ENCODE peak calls at places on chromosomes 7 and 10, in eight cellular contexts. S is heart right ventricle, T is mucosa of descending colon, F is lower lobe of right lung, O is SK-N-SH, L is tibial artery, U is cardiac muscle cell, G is fibroblast of the aortic adventitia. K is an unnamed sample.

GRCh38 chr10:77186936-77187335 is 450.7 kb downstream of the KCNMA1 start:
- DNase-seq in T (no peak), S (no peak), G (no peak), U (no peak), F (no peak), O (no peak), L (no peak), K (no peak)

GRCh38 chr10:129390147-129390546 is 76.9 kb upstream of the MGMT start:
- DNase-seq in F (no peak), G (no peak), T (no peak), L (no peak), O (no peak), S (no peak), U (no peak), K (no peak)

GRCh38 chr10:71090801-71091200 is 121.6 kb upstream of the UNC5B start:
- DNase-seq in F (no peak), L (no peak), G (no peak), T (no peak), O (no peak), S (no peak), U (no peak), K (no peak)

GRCh38 chr7:134752006-134752760 is 27.3 kb upstream of the CALD1 start:
- DNase-seq in G (peak; percentile 53), T (no peak), O (no peak), U (no peak), F (no peak), S (no peak), L (no peak), K (no peak)

GRCh38 chr7:98211221-98211675 is at the start of gene BHLHA15:
- DNase-seq in F (peak; percentile 73), L (peak; percentile 17), T (peak; percentile 80), G (no peak), O (peak; percentile 91), U (peak; percentile 41), S (no peak), K (peak; percentile 36)

GRCh38 chr7:87574630-87575029 is 26.1 kb downstream of the ABCB1 start:
- DNase-seq in L (no peak), T (no peak), G (peak; percentile 9), O (no peak), U (no peak), S (no peak), F (no peak), K (no peak)

GRCh38 chr10:62231371-62231770 is 37.3 kb downstream of the RTKN2 start:
- DNase-seq in L (no peak), S (no peak), F (no peak), G (peak; percentile 96), T (no peak), U (no peak), O (no peak), K (no peak)

GRCh38 chr7:92685146-92686042 is 95.2 kb upstream of the FAM133B start:
- DNase-seq in F (no peak), G (no peak), U (no peak), T (no peak), O (no peak), S (no peak), L (no peak), K (no peak)

GRCh38 chr10:9850415-9850814 is 1167.3 kb upstream of the CELF2 start:
- DNase-seq in F (no peak), T (no peak), O (no peak), G (no peak), L (no peak), U (no peak), S (no peak), K (no peak)

GRCh38 chr7:36360244-36360643 is 29.4 kb upstream of the ANLN start:
- DNase-seq in F (no peak), L (no peak), S (no peak), T (no peak), G (no peak), O (no peak), U (no peak), K (no peak)

GRCh38 chr10:117496616-117497028 is 45.9 kb upstream of the EMX2 start:
- DNase-seq in U (peak; percentile 85), G (peak; percentile 83), L (peak; percentile 76), O (peak; percentile 78), T (peak; percentile 68), F (peak; percentile 77), S (peak; percentile 77), K (peak; percentile 82)

GRCh38 chr7:151226560-151226874 is 488 bp downstream of the ABCF2 start:
- DNase-seq in S (no peak), T (no peak), O (no peak), U (no peak), L (no peak), G (no peak), F (no peak), K (no peak)

GRCh38 chr10:61271127-61271780 is 181.9 kb downstream of the TMEM26 start:
- DNase-seq in T (no peak), F (no peak), U (no peak), L (no peak), S (no peak), O (no peak), G (peak; percentile 62), K (no peak)

GRCh38 chr10:55820478-55820877 is 540.6 kb downstream of the ZWINT start:
- DNase-seq in O (no peak), S (no peak), U (no peak), L (no peak), G (no peak), F (no peak), T (no peak), K (no peak)

GRCh38 chr10:55820071-55820470 is 541.0 kb downstream of the ZWINT start:
- DNase-seq in G (no peak), U (no peak), S (no peak), L (no peak), F (no peak), T (no peak), O (no peak), K (no peak)

DNA sequence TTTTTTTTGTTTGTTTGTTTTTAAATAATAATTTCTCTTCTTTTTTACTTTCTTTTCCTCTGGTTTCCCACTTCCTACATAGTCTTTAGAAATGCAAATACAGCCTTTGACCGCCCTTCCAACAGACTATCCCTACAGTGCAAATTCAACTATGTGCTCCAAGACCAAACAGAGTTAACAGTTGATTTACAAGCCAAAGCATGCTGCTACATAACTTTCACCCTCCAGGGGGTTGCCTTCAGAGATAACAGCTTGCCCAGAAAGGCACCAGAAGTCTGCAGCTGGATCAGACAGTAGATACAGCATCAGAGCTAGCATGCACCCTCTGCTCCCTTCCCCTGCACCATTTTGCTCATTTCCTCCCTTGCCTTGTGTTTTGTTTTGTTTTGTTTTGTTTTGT is 539.0 kb downstream of the ZWINT start:
- DNase-seq in T (no peak), G (no peak), F (no peak), S (no peak), O (no peak), U (no peak), L (no peak), K (no peak)
- H3K4me3 ChIP-seq in T (no peak overlapping the region), G (no peak overlapping the region), F (no peak overlapping the region), S (no peak overlapping the region), O (no peak overlapping the region), U (no peak overlapping the region), L (no peak overlapping the region), K (no peak overlapping the region)

GRCh38 chr10:35813219-35813618 is 171.1 kb upstream of the FZD8 start:
- DNase-seq in S (no peak), U (no peak), T (no peak), G (no peak), O (no peak), F (no peak), L (no peak), K (peak; percentile 42)
- TF ChIP-seq CTCF in S (no peak), U (no peak), T (no peak), G (no peak), O (no peak), F (no peak), L (no peak), K (no peak)

GRCh38 chr7:73734619-73735525 is 3.7 kb downstream of the ABHD11 start:
- DNase-seq in F (peak; percentile 91), G (peak; percentile 67), S (peak; percentile 68), O (peak; percentile 89), T (peak; percentile 94), U (peak; percentile 79), L (peak; percentile 73), K (no peak)
- H3K4me3 ChIP-seq in F (no peak overlapping the region), G (no peak overlapping the region), S (no peak overlapping the region), O (no peak overlapping the region), T (no peak overlapping the region), U (no peak overlapping the region), L (no peak overlapping the region), K (no peak overlapping the region)

GRCh38 chr7:140447841-140448240 is 31.5 kb downstream of the MKRN1 start:
- DNase-seq in G (no peak), O (no peak), S (no peak), U (no peak), F (no peak), L (no peak), T (no peak), K (no peak)

GRCh38 chr7:140441519-140441918 is 37.7 kb downstream of the RAB19 start:
- DNase-seq in O (no peak), U (no peak), S (no peak), L (no peak), F (no peak), T (no peak), G (no peak), K (no peak)

GRCh38 chr7:140448781-140449180 is 30.5 kb downstream of the MKRN1 start:
- DNase-seq in S (no peak), U (no peak), O (no peak), F (no peak), G (no peak), L (no peak), T (no peak), K (no peak)

GRCh38 chr7:140451716-140452115 is 27.6 kb downstream of the MKRN1 start:
- DNase-seq in L (no peak), O (no peak), F (no peak), G (no peak), T (no peak), U (no peak), S (no peak), K (no peak)

DNA sequence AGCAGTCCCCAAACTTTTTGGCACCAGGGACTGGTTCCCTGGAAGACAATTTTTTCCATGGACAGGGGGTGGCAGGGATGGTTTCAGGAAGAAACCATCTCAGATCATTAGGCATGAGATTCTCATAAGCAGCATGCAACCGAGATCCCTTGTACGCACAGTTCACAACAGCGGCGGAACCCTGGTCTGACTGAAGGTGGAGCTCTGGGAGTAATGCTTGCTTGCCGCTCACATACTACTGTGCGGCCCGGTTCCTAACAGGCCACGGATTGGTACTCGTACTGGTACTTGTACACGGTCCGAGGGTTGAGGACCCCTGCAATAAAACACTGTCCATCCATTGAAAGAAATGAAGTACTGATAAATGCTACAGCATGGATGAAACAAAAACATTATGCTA is 32.8 kb downstream of the MKRN1 start:
- DNase-seq in T (no peak), U (no peak), L (no peak), O (no peak), S (no peak), G (no peak), F (no peak), K (no peak)
- TF ChIP-seq CTCF in T (no peak), U (no peak), L (no peak), O (no peak), S (no peak), G (no peak), F (no peak), K (no peak)

GRCh38 chr10:92847185-92847864 is 995 bp upstream of the EXOC6 start:
- DNase-seq in S (no peak), U (no peak), T (no peak), G (no peak), F (no peak), L (no peak), O (no peak), K (no peak)
- H3K4me3 ChIP-seq in S (peak overlapping the region; percentile 97), U (no peak overlapping the region), T (no peak overlapping the region), G (no peak overlapping the region), F (peak overlapping the region; percentile 97), L (peak overlapping the region; percentile 98), O (no peak overlapping the region), K (peak overlapping the region; percentile 98)

K was measured in dorsolateral prefrontal cortex.